ENCODE peak calls at places on chromosome 9, in ten cellular contexts. One of them, this sample, is unnamed.
A peak's percentile ranks its signal among the peaks of the same experiment; 100 is the strongest.

GRCh38 chr9:110152704-110153374 is 55.1 kb downstream of the C9orf152 start:
- DNase-seq in sigmoid colon: no peak
- DNase-seq in psoas muscle: no peak
- DNase-seq in DND-41: peak; percentile 64
- DNase-seq in heart right ventricle: no peak
- DNase-seq in PC-9: no peak
- DNase-seq in tibial artery: no peak
- DNase-seq in left ventricle myocardium inferior: no peak
- DNase-seq in testis: no peak
- DNase-seq in PC-3: peak; percentile 65
- DNase-seq in this sample: no peak

GRCh38 chr9:37650299-37650872 is 368 bp upstream of the FRMPD1 start:
- DNase-seq in testis: peak; percentile 40
- DNase-seq in psoas muscle: no peak
- DNase-seq in PC-9: no peak
- DNase-seq in PC-3: no peak
- DNase-seq in sigmoid colon: no peak
- DNase-seq in tibial artery: no peak
- DNase-seq in heart right ventricle: no peak
- DNase-seq in DND-41: no peak
- DNase-seq in left ventricle myocardium inferior: no peak
- DNase-seq in this sample: no peak

GRCh38 chr9:29063031-29063430 is 1489.8 kb upstream of the C9orf72 start:
- DNase-seq in PC-9: no peak
- DNase-seq in PC-3: no peak
- DNase-seq in psoas muscle: no peak
- DNase-seq in tibial artery: no peak
- DNase-seq in DND-41: no peak
- DNase-seq in heart right ventricle: no peak
- DNase-seq in testis: no peak
- DNase-seq in left ventricle myocardium inferior: no peak
- DNase-seq in sigmoid colon: no peak
- DNase-seq in this sample: no peak

GRCh38 chr9:88280816-88281382 is 107.3 kb upstream of the SPIN1 start:
- DNase-seq in PC-9: peak; percentile 77
- DNase-seq in left ventricle myocardium inferior: no peak
- DNase-seq in psoas muscle: no peak
- DNase-seq in sigmoid colon: no peak
- DNase-seq in testis: peak; percentile 8
- DNase-seq in tibial artery: no peak
- DNase-seq in PC-3: no peak
- DNase-seq in DND-41: peak; percentile 17
- DNase-seq in heart right ventricle: no peak
- DNase-seq in this sample: no peak

GRCh38 chr9:85640425-85640824 is 101.3 kb downstream of the AGTPBP1 start:
- DNase-seq in DND-41: no peak
- DNase-seq in heart right ventricle: no peak
- DNase-seq in left ventricle myocardium inferior: no peak
- DNase-seq in PC-9: no peak
- DNase-seq in testis: no peak
- DNase-seq in psoas muscle: no peak
- DNase-seq in tibial artery: no peak
- DNase-seq in PC-3: no peak
- DNase-seq in sigmoid colon: no peak
- DNase-seq in this sample: no peak

GRCh38 chr9:111108946-111109345 is 70.7 kb upstream of the LPAR1 start:
- DNase-seq in tibial artery: no peak
- DNase-seq in psoas muscle: no peak
- DNase-seq in PC-9: no peak
- DNase-seq in testis: no peak
- DNase-seq in left ventricle myocardium inferior: no peak
- DNase-seq in sigmoid colon: no peak
- DNase-seq in PC-3: no peak
- DNase-seq in heart right ventricle: no peak
- DNase-seq in DND-41: no peak
- DNase-seq in this sample: no peak

GRCh38 chr9:123643518-123643917 is 286.4 kb downstream of the DENND1A start:
- DNase-seq in left ventricle myocardium inferior: no peak
- DNase-seq in heart right ventricle: no peak
- DNase-seq in DND-41: no peak
- DNase-seq in tibial artery: no peak
- DNase-seq in PC-9: peak; percentile 31
- DNase-seq in psoas muscle: no peak
- DNase-seq in PC-3: no peak
- DNase-seq in sigmoid colon: no peak
- DNase-seq in testis: no peak
- DNase-seq in this sample: no peak

GRCh38 chr9:91067306-91067860 is 265.8 kb downstream of the SYK start:
- DNase-seq in heart right ventricle: no peak
- DNase-seq in PC-3: no peak
- DNase-seq in PC-9: no peak
- DNase-seq in DND-41: no peak
- DNase-seq in left ventricle myocardium inferior: no peak
- DNase-seq in psoas muscle: no peak
- DNase-seq in tibial artery: no peak
- DNase-seq in testis: no peak
- DNase-seq in sigmoid colon: no peak
- DNase-seq in this sample: no peak

GRCh38 chr9:133273819-133274218 is 1.2 kb downstream of the ABO start:
- DNase-seq in left ventricle myocardium inferior: no peak
- DNase-seq in sigmoid colon: no peak
- DNase-seq in heart right ventricle: no peak
- DNase-seq in tibial artery: no peak
- DNase-seq in PC-9: no peak
- DNase-seq in PC-3: no peak
- DNase-seq in testis: no peak
- DNase-seq in DND-41: no peak
- DNase-seq in psoas muscle: no peak
- DNase-seq in this sample: no peak

GRCh38 chr9:133274236-133275104 is 531 bp downstream of the ABO start:
- DNase-seq in left ventricle myocardium inferior: no peak
- DNase-seq in DND-41: no peak
- DNase-seq in sigmoid colon: no peak
- DNase-seq in testis: no peak
- DNase-seq in PC-3: no peak
- DNase-seq in tibial artery: no peak
- DNase-seq in PC-9: no peak
- DNase-seq in heart right ventricle: no peak
- DNase-seq in psoas muscle: no peak
- DNase-seq in this sample: no peak

GRCh38 chr9:133276001-133276884 is 1.2 kb upstream of the ABO start:
- DNase-seq in sigmoid colon: no peak
- DNase-seq in left ventricle myocardium inferior: no peak
- DNase-seq in PC-3: no peak
- DNase-seq in tibial artery: no peak
- DNase-seq in testis: peak; percentile 44
- DNase-seq in DND-41: no peak
- DNase-seq in PC-9: no peak
- DNase-seq in psoas muscle: no peak
- DNase-seq in heart right ventricle: no peak
- DNase-seq in this sample: no peak

GRCh38 chr9:133276923-133277322 is 1.9 kb upstream of the ABO start:
- DNase-seq in sigmoid colon: no peak
- DNase-seq in PC-3: no peak
- DNase-seq in testis: no peak
- DNase-seq in PC-9: no peak
- DNase-seq in left ventricle myocardium inferior: no peak
- DNase-seq in heart right ventricle: no peak
- DNase-seq in DND-41: no peak
- DNase-seq in tibial artery: no peak
- DNase-seq in psoas muscle: no peak
- DNase-seq in this sample: no peak

DNA sequence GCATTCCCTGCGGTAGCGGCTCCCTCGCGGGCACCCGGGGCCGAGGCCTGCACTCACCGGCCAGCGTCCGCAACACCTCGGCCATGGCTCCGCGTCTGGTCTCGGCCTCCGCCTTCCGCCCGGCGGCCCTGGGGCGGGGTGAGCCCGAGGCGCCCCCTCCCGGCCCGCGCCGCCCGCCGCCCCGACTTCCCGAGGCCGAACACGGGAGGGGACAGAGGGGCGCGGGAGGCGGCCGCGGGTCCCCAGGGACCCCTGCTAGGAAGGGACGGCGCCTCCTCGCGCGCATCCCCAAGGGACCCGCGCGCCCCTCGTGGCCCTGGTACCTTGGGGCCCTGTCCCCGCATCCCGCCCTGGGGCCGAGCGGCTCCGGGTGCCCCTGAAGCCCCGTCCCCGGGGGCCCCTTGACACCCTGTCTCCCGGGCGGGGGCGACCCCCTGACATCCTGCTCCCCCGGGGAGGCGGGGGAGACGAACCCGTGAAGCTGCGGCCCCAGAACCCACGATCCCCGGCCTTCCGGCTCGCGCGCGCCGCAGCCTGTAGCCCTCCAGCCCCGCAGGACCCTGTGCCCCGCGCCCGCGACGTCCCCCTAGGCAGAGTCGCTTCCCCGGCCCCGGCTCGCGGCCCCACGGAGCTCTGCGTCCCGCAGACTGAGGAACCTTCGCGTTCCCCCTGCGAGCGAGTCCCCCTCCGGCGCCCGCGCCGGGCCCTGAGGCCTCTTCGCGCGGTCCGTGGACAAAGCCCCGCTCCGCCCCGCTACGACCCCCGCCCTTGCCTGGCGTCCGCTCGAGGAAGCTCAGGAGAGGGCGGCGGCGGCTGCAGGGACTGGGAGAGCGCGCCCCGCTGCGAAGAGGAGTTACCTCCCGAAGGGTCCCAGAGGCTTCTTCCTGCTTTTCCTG is at the start of gene ABO:
- DNase-seq in heart right ventricle: peak; percentile 48
- DNase-seq in sigmoid colon: no peak
- DNase-seq in testis: peak; percentile 61
- DNase-seq in psoas muscle: no peak
- DNase-seq in left ventricle myocardium inferior: peak; percentile 57
- DNase-seq in PC-3: no peak
- DNase-seq in PC-9: no peak
- DNase-seq in tibial artery: no peak
- DNase-seq in DND-41: no peak
- DNase-seq in this sample: peak; percentile 70
- H3K27me3 ChIP-seq in heart right ventricle: peaks cover 11% of the 10 kb centered on the region
- H3K27me3 ChIP-seq in sigmoid colon: peaks cover 15% of the 10 kb centered on the region
- H3K27me3 ChIP-seq in testis: no peaks in the 10 kb centered on the region
- H3K27me3 ChIP-seq in psoas muscle: peaks cover 5% of the 10 kb centered on the region
- H3K27me3 ChIP-seq in left ventricle myocardium inferior: peaks cover 59% of the 10 kb centered on the region
- H3K27me3 ChIP-seq in PC-3: peaks cover 7% of the 10 kb centered on the region
- H3K27me3 ChIP-seq in PC-9: peaks cover 55% of the 10 kb centered on the region
- H3K27me3 ChIP-seq in tibial artery: peaks cover 60% of the 10 kb centered on the region
- H3K27me3 ChIP-seq in DND-41: no peaks in the 10 kb centered on the region
- H3K27me3 ChIP-seq in this sample: no peaks in the 10 kb centered on the region

DNA sequence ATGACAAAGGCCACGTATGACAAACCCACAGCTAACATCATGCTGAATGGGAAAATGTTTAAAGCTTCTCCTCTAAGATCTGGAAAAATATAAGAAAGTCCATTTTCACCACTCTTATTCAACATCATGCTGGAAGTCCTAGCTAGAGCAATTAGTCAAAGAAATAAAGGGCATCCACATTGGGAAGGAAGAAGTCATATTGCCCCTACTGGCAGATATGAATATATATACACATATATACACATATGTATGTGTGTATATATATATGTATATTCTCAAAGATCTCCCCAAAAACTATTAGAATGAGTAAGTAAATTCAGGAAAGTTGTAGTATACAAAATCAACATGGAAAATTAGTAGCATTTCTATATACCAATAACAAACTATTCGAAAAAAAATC is 17.1 kb downstream of the APBA1 start:
- DNase-seq in left ventricle myocardium inferior: no peak
- DNase-seq in testis: no peak
- DNase-seq in sigmoid colon: no peak
- DNase-seq in heart right ventricle: no peak
- DNase-seq in PC-3: no peak
- DNase-seq in PC-9: no peak
- DNase-seq in psoas muscle: no peak
- DNase-seq in DND-41: no peak
- DNase-seq in tibial artery: no peak
- DNase-seq in this sample: no peak
- TF ChIP-seq CTCF in left ventricle myocardium inferior: no peak
- TF ChIP-seq CTCF in testis: no peak
- TF ChIP-seq CTCF in sigmoid colon: no peak
- TF ChIP-seq CTCF in heart right ventricle: no peak
- TF ChIP-seq CTCF in PC-3: peak; percentile 33
- TF ChIP-seq CTCF in PC-9: peak; percentile 37
- TF ChIP-seq CTCF in psoas muscle: no peak
- TF ChIP-seq CTCF in DND-41: no peak
- TF ChIP-seq CTCF in tibial artery: no peak
- TF ChIP-seq CTCF in this sample: no peak

GRCh38 chr9:137044042-137044441 is 1.9 kb downstream of the NPDC1 start:
- DNase-seq in sigmoid colon: no peak
- DNase-seq in DND-41: no peak
- DNase-seq in heart right ventricle: no peak
- DNase-seq in psoas muscle: no peak
- DNase-seq in PC-9: no peak
- DNase-seq in left ventricle myocardium inferior: no peak
- DNase-seq in tibial artery: no peak
- DNase-seq in testis: no peak
- DNase-seq in PC-3: no peak
- DNase-seq in this sample: no peak

GRCh38 chr9:137045294-137046093 is 483 bp downstream of the NPDC1 start:
- DNase-seq in PC-9: no peak
- DNase-seq in psoas muscle: no peak
- DNase-seq in DND-41: no peak
- DNase-seq in tibial artery: no peak
- DNase-seq in PC-3: peak; percentile 25
- DNase-seq in heart right ventricle: peak; percentile 55
- DNase-seq in left ventricle myocardium inferior: no peak
- DNase-seq in testis: peak; percentile 57
- DNase-seq in sigmoid colon: no peak
- DNase-seq in this sample: no peak

GRCh38 chr9:137048655-137049543 is 2.9 kb upstream of the NPDC1 start:
- DNase-seq in testis: no peak
- DNase-seq in PC-3: peak; percentile 19
- DNase-seq in left ventricle myocardium inferior: no peak
- DNase-seq in tibial artery: no peak
- DNase-seq in psoas muscle: no peak
- DNase-seq in sigmoid colon: no peak
- DNase-seq in DND-41: no peak
- DNase-seq in heart right ventricle: no peak
- DNase-seq in PC-9: no peak
- DNase-seq in this sample: no peak

GRCh38 chr9:137044502-137045177 is 1.3 kb downstream of the NPDC1 start:
- DNase-seq in DND-41: no peak
- DNase-seq in heart right ventricle: no peak
- DNase-seq in left ventricle myocardium inferior: no peak
- DNase-seq in psoas muscle: no peak
- DNase-seq in testis: no peak
- DNase-seq in PC-9: peak; percentile 61
- DNase-seq in sigmoid colon: no peak
- DNase-seq in PC-3: peak; percentile 45
- DNase-seq in tibial artery: no peak
- DNase-seq in this sample: no peak

GRCh38 chr9:137046094-137046787 is at the start of gene NPDC1:
- DNase-seq in tibial artery: peak; percentile 66
- DNase-seq in DND-41: peak; percentile 78
- DNase-seq in sigmoid colon: peak; percentile 87
- DNase-seq in left ventricle myocardium inferior: peak; percentile 79
- DNase-seq in PC-3: peak; percentile 78
- DNase-seq in testis: peak; percentile 88
- DNase-seq in heart right ventricle: peak; percentile 83
- DNase-seq in psoas muscle: peak; percentile 76
- DNase-seq in PC-9: peak; percentile 91
- DNase-seq in this sample: peak; percentile 53
- H3K27me3 ChIP-seq in tibial artery: peaks cover 46% of the 10 kb centered on the region
- H3K27me3 ChIP-seq in DND-41: peaks cover 41% of the 10 kb centered on the region
- H3K27me3 ChIP-seq in sigmoid colon: peaks cover 22% of the 10 kb centered on the region
- H3K27me3 ChIP-seq in left ventricle myocardium inferior: peaks cover 45% of the 10 kb centered on the region
- H3K27me3 ChIP-seq in PC-3: no peaks in the 10 kb centered on the region
- H3K27me3 ChIP-seq in testis: no peaks in the 10 kb centered on the region
- H3K27me3 ChIP-seq in heart right ventricle: peaks cover 42% of the 10 kb centered on the region
- H3K27me3 ChIP-seq in psoas muscle: no peaks in the 10 kb centered on the region
- H3K27me3 ChIP-seq in PC-9: peaks cover 6% of the 10 kb centered on the region
- H3K27me3 ChIP-seq in this sample: peaks cover 6% of the 10 kb centered on the region

GRCh38 chr9:84137968-84138367 is 157.4 kb downstream of the RMI1 start:
- DNase-seq in tibial artery: no peak
- DNase-seq in heart right ventricle: no peak
- DNase-seq in DND-41: no peak
- DNase-seq in testis: peak; percentile 63
- DNase-seq in psoas muscle: no peak
- DNase-seq in PC-9: no peak
- DNase-seq in left ventricle myocardium inferior: no peak
- DNase-seq in sigmoid colon: no peak
- DNase-seq in PC-3: no peak
- DNase-seq in this sample: no peak
- TF ChIP-seq CTCF in tibial artery: no peak
- TF ChIP-seq CTCF in heart right ventricle: no peak
- TF ChIP-seq CTCF in DND-41: no peak
- TF ChIP-seq CTCF in testis: no peak
- TF ChIP-seq CTCF in psoas muscle: no peak
- TF ChIP-seq CTCF in PC-9: no peak
- TF ChIP-seq CTCF in left ventricle myocardium inferior: no peak
- TF ChIP-seq CTCF in sigmoid colon: no peak
- TF ChIP-seq CTCF in PC-3: no peak
- TF ChIP-seq CTCF in this sample: no peak

This sample was measured in ovary.